ENCODE peak calls at places on chromosomes 11 and 22, in nine cellular contexts. One of them, this sample, is unnamed.

GRCh38 chr11:108965602-108966001 is 300.7 kb downstream of the DDX10 start:
- DNase-seq in effector memory CD4-positive, alpha-beta T cell: no peak
- DNase-seq in amygdala: no peak
- DNase-seq in head of caudate nucleus: no peak
- DNase-seq in IMR-90: peak; percentile 88
- DNase-seq in stimulated activated CD4-positive, alpha-beta T cell treated with anti-CD3 and anti-CD28 coated beads, Interleukin-4, amount 100 ng/mL, for 24 hours: no peak
- DNase-seq in NCI-H524 treated with DMSO at 0.1 percent for 48 hours: no peak
- DNase-seq in GM04504: peak; percentile 73
- DNase-seq in choroid plexus epithelial cell: peak; percentile 92
- DNase-seq in this sample: no peak

GRCh38 chr22:36692280-36692679 is 11.3 kb downstream of the CACNG2 start:
- DNase-seq in head of caudate nucleus: no peak
- DNase-seq in amygdala: no peak
- DNase-seq in stimulated activated CD4-positive, alpha-beta T cell treated with anti-CD3 and anti-CD28 coated beads, Interleukin-4, amount 100 ng/mL, for 24 hours: no peak
- DNase-seq in effector memory CD4-positive, alpha-beta T cell: no peak
- DNase-seq in NCI-H524 treated with DMSO at 0.1 percent for 48 hours: no peak
- DNase-seq in IMR-90: no peak
- DNase-seq in choroid plexus epithelial cell: no peak
- DNase-seq in GM04504: no peak
- DNase-seq in this sample: no peak

GRCh38 chr11:16292167-16292859 is 64.0 kb downstream of the SOX6 start:
- DNase-seq in GM04504: no peak
- DNase-seq in head of caudate nucleus: no peak
- DNase-seq in effector memory CD4-positive, alpha-beta T cell: no peak
- DNase-seq in stimulated activated CD4-positive, alpha-beta T cell treated with anti-CD3 and anti-CD28 coated beads, Interleukin-4, amount 100 ng/mL, for 24 hours: no peak
- DNase-seq in NCI-H524 treated with DMSO at 0.1 percent for 48 hours: peak; percentile 91
- DNase-seq in choroid plexus epithelial cell: no peak
- DNase-seq in amygdala: no peak
- DNase-seq in IMR-90: no peak
- DNase-seq in this sample: no peak

GRCh38 chr11:112398798-112399197 is 138.1 kb upstream of the PLET1 start:
- DNase-seq in stimulated activated CD4-positive, alpha-beta T cell treated with anti-CD3 and anti-CD28 coated beads, Interleukin-4, amount 100 ng/mL, for 24 hours: no peak
- DNase-seq in effector memory CD4-positive, alpha-beta T cell: no peak
- DNase-seq in choroid plexus epithelial cell: no peak
- DNase-seq in NCI-H524 treated with DMSO at 0.1 percent for 48 hours: no peak
- DNase-seq in GM04504: no peak
- DNase-seq in head of caudate nucleus: no peak
- DNase-seq in IMR-90: no peak
- DNase-seq in amygdala: no peak
- DNase-seq in this sample: no peak

GRCh38 chr11:34251640-34251980 is 106.2 kb downstream of the ABTB2 start:
- DNase-seq in NCI-H524 treated with DMSO at 0.1 percent for 48 hours: no peak
- DNase-seq in GM04504: no peak
- DNase-seq in stimulated activated CD4-positive, alpha-beta T cell treated with anti-CD3 and anti-CD28 coated beads, Interleukin-4, amount 100 ng/mL, for 24 hours: no peak
- DNase-seq in amygdala: no peak
- DNase-seq in IMR-90: peak; percentile 42
- DNase-seq in effector memory CD4-positive, alpha-beta T cell: no peak
- DNase-seq in head of caudate nucleus: no peak
- DNase-seq in choroid plexus epithelial cell: peak; percentile 47
- DNase-seq in this sample: no peak

GRCh38 chr11:123255909-123256308 is 60.9 kb upstream of the CLMP start:
- DNase-seq in head of caudate nucleus: peak; percentile 70
- DNase-seq in choroid plexus epithelial cell: no peak
- DNase-seq in amygdala: no peak
- DNase-seq in IMR-90: no peak
- DNase-seq in NCI-H524 treated with DMSO at 0.1 percent for 48 hours: no peak
- DNase-seq in GM04504: no peak
- DNase-seq in stimulated activated CD4-positive, alpha-beta T cell treated with anti-CD3 and anti-CD28 coated beads, Interleukin-4, amount 100 ng/mL, for 24 hours: no peak
- DNase-seq in effector memory CD4-positive, alpha-beta T cell: no peak
- DNase-seq in this sample: no peak

GRCh38 chr11:7671347-7671746 is 2.0 kb downstream of the CYB5R2 start:
- DNase-seq in GM04504: no peak
- DNase-seq in effector memory CD4-positive, alpha-beta T cell: no peak
- DNase-seq in IMR-90: no peak
- DNase-seq in choroid plexus epithelial cell: no peak
- DNase-seq in head of caudate nucleus: no peak
- DNase-seq in NCI-H524 treated with DMSO at 0.1 percent for 48 hours: no peak
- DNase-seq in stimulated activated CD4-positive, alpha-beta T cell treated with anti-CD3 and anti-CD28 coated beads, Interleukin-4, amount 100 ng/mL, for 24 hours: no peak
- DNase-seq in amygdala: no peak
- DNase-seq in this sample: no peak

GRCh38 chr22:45608763-45609180 is 62.9 kb upstream of the ATXN10 start:
- DNase-seq in NCI-H524 treated with DMSO at 0.1 percent for 48 hours: no peak
- DNase-seq in effector memory CD4-positive, alpha-beta T cell: peak; percentile 2
- DNase-seq in amygdala: no peak
- DNase-seq in head of caudate nucleus: no peak
- DNase-seq in choroid plexus epithelial cell: peak; percentile 35
- DNase-seq in IMR-90: peak; percentile 86
- DNase-seq in stimulated activated CD4-positive, alpha-beta T cell treated with anti-CD3 and anti-CD28 coated beads, Interleukin-4, amount 100 ng/mL, for 24 hours: peak; percentile 20
- DNase-seq in GM04504: no peak
- DNase-seq in this sample: no peak

GRCh38 chr11:134466035-134466908 is 54.2 kb upstream of the B3GAT1 start:
- DNase-seq in IMR-90: no peak
- DNase-seq in choroid plexus epithelial cell: no peak
- DNase-seq in NCI-H524 treated with DMSO at 0.1 percent for 48 hours: peak; percentile 75
- DNase-seq in stimulated activated CD4-positive, alpha-beta T cell treated with anti-CD3 and anti-CD28 coated beads, Interleukin-4, amount 100 ng/mL, for 24 hours: no peak
- DNase-seq in GM04504: no peak
- DNase-seq in head of caudate nucleus: no peak
- DNase-seq in amygdala: no peak
- DNase-seq in effector memory CD4-positive, alpha-beta T cell: no peak
- DNase-seq in this sample: no peak

GRCh38 chr11:22244986-22245592 is 52.2 kb downstream of the ANO5 start:
- DNase-seq in effector memory CD4-positive, alpha-beta T cell: no peak
- DNase-seq in choroid plexus epithelial cell: peak; percentile 59
- DNase-seq in head of caudate nucleus: peak; percentile 44
- DNase-seq in amygdala: no peak
- DNase-seq in NCI-H524 treated with DMSO at 0.1 percent for 48 hours: no peak
- DNase-seq in GM04504: peak; percentile 7
- DNase-seq in stimulated activated CD4-positive, alpha-beta T cell treated with anti-CD3 and anti-CD28 coated beads, Interleukin-4, amount 100 ng/mL, for 24 hours: peak; percentile 6
- DNase-seq in IMR-90: peak; percentile 19
- DNase-seq in this sample: no peak

GRCh38 chr11:119509969-119510401 is 87.0 kb upstream of the THY1 start:
- DNase-seq in stimulated activated CD4-positive, alpha-beta T cell treated with anti-CD3 and anti-CD28 coated beads, Interleukin-4, amount 100 ng/mL, for 24 hours: peak; percentile 26
- DNase-seq in IMR-90: peak; percentile 92
- DNase-seq in head of caudate nucleus: peak; percentile 29
- DNase-seq in GM04504: peak; percentile 69
- DNase-seq in NCI-H524 treated with DMSO at 0.1 percent for 48 hours: no peak
- DNase-seq in effector memory CD4-positive, alpha-beta T cell: no peak
- DNase-seq in amygdala: no peak
- DNase-seq in choroid plexus epithelial cell: peak; percentile 86
- DNase-seq in this sample: no peak

GRCh38 chr22:49106136-49106930 is 721.3 kb downstream of the BRD1 start:
- DNase-seq in amygdala: no peak
- DNase-seq in IMR-90: no peak
- DNase-seq in choroid plexus epithelial cell: no peak
- DNase-seq in NCI-H524 treated with DMSO at 0.1 percent for 48 hours: no peak
- DNase-seq in head of caudate nucleus: no peak
- DNase-seq in effector memory CD4-positive, alpha-beta T cell: no peak
- DNase-seq in GM04504: no peak
- DNase-seq in stimulated activated CD4-positive, alpha-beta T cell treated with anti-CD3 and anti-CD28 coated beads, Interleukin-4, amount 100 ng/mL, for 24 hours: no peak
- DNase-seq in this sample: no peak

This sample was measured in sciatic nerve.